ENCODE peak calls at places on chromosomes 11 and 22, in ten cellular contexts. Q, M, O, A, U, F, S, H, X and L are unnamed samples. For H3K4me1, the result is how much of the 10 kb centered on the place peaks cover.

GRCh38 chr22:38871360-38872171 is 450 bp downstream of the CBX6 start:
- DNase-seq in A (peak), X (peak), O (no peak), M (no peak), H (peak), U (no peak), S (no peak), Q (no peak), F (no peak), L (no peak)

GRCh38 chr11:94768602-94769511 is 701 bp downstream of the AMOTL1 start:
- DNase-seq in F (peak), U (peak), M (no peak), S (peak), A (peak), H (peak), Q (no peak), X (peak), O (no peak), L (peak)

GRCh38 chr11:130156108-130157022 is 3.2 kb upstream of the ST14 start:
- DNase-seq in H (no peak), A (peak), S (no peak), O (no peak), U (peak), X (no peak), M (no peak), F (no peak), Q (no peak), L (no peak)

GRCh38 chr11:105960252-105961245 is 61.5 kb downstream of the MSANTD4 start:
- DNase-seq in U (no peak), Q (peak), S (peak), F (no peak), H (peak), M (peak), O (no peak), A (no peak), X (no peak), L (no peak)

GRCh38 chr11:87258171-87258833 is 220.6 kb downstream of the TMEM135 start:
- DNase-seq in U (no peak), Q (no peak), H (no peak), F (no peak), M (no peak), X (no peak), O (no peak), A (no peak), S (no peak), L (no peak)

GRCh38 chr11:8023831-8024555 is 36.9 kb downstream of the EIF3F start:
- DNase-seq in U (no peak), X (no peak), O (no peak), M (no peak), S (no peak), Q (no peak), A (peak), H (no peak), F (no peak), L (no peak)

GRCh38 chr11:61750631-61751273 is 1.7 kb upstream of the MYRF start:
- DNase-seq in S (no peak), U (no peak), O (no peak), F (no peak), H (no peak), X (no peak), A (no peak), Q (no peak), M (no peak), L (no peak)

GRCh38 chr11:99489561-99489960 is 468.8 kb downstream of the CNTN5 start:
- DNase-seq in A (no peak), Q (no peak), F (no peak), H (no peak), O (no peak), U (no peak), M (no peak), X (no peak), S (no peak), L (no peak)

GRCh38 chr11:117946842-117947526 is 17.8 kb upstream of the TMPRSS13 start:
- DNase-seq in M (peak), Q (peak), A (peak), O (peak), F (peak), S (peak), H (peak), U (peak), X (peak), L (peak)

GRCh38 chr22:36194971-36195370 is 6.6 kb downstream of the APOL4 start:
- DNase-seq in M (peak), A (peak), Q (peak), U (peak), X (peak), H (peak), O (peak), F (peak), S (peak), L (peak)

GRCh38 chr11:23359297-23359696 is 499.0 kb upstream of the CCDC179 start:
- DNase-seq in Q (no peak), S (no peak), F (no peak), O (no peak), H (no peak), A (peak), U (peak), M (peak), X (no peak), L (no peak)

GRCh38 chr11:130897262-130898182 is 18.8 kb downstream of the SNX19 start:
- DNase-seq in O (no peak), X (peak), S (peak), U (peak), A (peak), H (no peak), Q (no peak), M (no peak), F (peak), L (peak)

DNA sequence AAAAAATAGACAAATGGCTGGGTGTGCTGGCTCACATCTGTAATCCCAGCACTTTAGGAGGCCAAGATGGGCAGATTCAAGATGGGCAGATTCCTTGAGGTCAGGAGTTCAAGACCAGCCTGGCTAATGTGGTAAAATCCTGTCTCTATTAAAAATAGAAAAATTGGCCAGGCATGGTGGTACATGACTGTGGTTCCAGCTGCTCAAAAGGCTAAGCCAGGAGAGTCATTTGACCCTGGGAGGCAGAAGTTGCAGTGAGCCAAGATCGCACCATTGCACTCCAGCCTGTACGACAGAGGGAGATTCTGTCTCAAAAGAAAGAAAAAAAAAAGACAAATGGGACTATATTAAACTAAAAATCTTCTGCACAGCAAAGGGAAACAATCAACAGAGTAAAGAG is 55.4 kb downstream of the USP35 start:
- DNase-seq in F (no peak), H (no peak), O (no peak), S (no peak), X (no peak), M (no peak), A (peak), Q (no peak), U (no peak), L (no peak)
- H3K4me3 ChIP-seq in F (no peak), H (no peak), O (no peak), S (no peak), X (no peak), M (no peak), A (no peak), Q (no peak), U (no peak), L (no peak)

GRCh38 chr11:65887723-65888162 is 528 bp downstream of the FIBP start:
- DNase-seq in U (no peak), M (no peak), A (peak), O (no peak), Q (no peak), H (no peak), X (no peak), S (no peak), F (no peak), L (no peak)
- H3K4me1 ChIP-seq in U (under half), M (half or more), A (under half), O (under half), Q (under half), H (under half), X (half or more), S (under half), F (under half), L (half or more)

DNA sequence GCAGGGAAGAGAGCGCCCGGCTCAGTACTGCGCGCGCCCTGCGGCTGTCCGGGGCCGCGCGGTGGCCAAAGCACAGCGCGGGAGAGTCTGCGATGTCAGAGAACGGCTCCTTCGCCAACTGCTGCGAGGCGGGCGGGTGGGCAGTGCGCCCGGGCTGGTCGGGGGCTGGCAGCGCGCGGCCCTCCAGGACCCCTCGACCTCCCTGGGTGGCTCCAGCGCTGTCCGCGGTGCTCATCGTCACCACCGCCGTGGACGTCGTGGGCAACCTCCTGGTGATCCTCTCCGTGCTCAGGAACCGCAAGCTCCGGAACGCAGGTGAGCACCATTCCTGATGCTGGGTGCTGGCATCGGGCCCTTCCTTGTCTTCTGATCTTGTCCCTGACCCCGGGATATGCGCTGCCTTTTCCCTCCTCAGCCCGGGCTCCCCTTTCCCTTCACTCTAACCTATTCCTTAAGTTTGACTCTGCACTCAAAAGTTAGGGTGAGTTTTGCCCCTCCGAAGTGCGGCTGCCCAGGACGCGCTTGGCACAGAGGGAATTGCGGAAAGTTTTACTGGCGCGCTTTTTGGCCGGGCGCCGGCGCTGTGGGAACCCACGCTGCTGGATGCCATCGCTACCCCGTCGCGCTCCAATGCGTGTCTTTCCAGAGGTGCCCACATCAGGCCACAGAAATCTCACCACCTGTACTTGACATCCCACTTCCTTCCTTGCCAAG is at the start of gene MTNR1B:
- DNase-seq in A (no peak), X (no peak), H (peak), M (no peak), O (no peak), Q (no peak), S (no peak), F (no peak), U (no peak), L (no peak)
- H3K4me3 ChIP-seq in A (no peak), X (peak), H (peak), M (no peak), O (no peak), Q (no peak), S (no peak), F (no peak), U (no peak), L (no peak)

GRCh38 chr11:12691473-12691872 is 17.3 kb downstream of the TEAD1 start:
- DNase-seq in M (peak), X (no peak), U (no peak), S (no peak), Q (no peak), A (no peak), F (no peak), H (no peak), O (no peak), L (no peak)
- H3K4me1 ChIP-seq in M (half or more), X (half or more), U (under half), S (half or more), Q (under half), A (half or more), F (half or more), H (half or more), O (under half), L (half or more)

GRCh38 chr11:32602657-32603410 is 19.2 kb downstream of the EIF3M start:
- DNase-seq in F (no peak), Q (no peak), A (peak), X (no peak), O (no peak), M (no peak), H (no peak), S (no peak), U (no peak), L (no peak)
- H3K4me3 ChIP-seq in F (no peak), Q (no peak), A (no peak), X (no peak), O (no peak), M (no peak), H (no peak), S (no peak), U (no peak), L (no peak)